ENCODE peak calls at places on chromosomes 16 and 17, in five cellular contexts. V, U, Q, S and R are unnamed samples. For H3K9me3, the result is how much of the 10 kb centered on the place peaks cover.

GRCh38 chr17:2215616-2216364 is 87.8 kb downstream of the SMG6 start:
- DNase-seq in U (peak), Q (peak), V (no peak), S (peak), R (no peak)

GRCh38 chr16:56679813-56680212 is 2.5 kb upstream of the MT1X start:
- DNase-seq in U (no peak), V (no peak), S (no peak), Q (no peak), R (no peak)

GRCh38 chr16:17529982-17530760 is 59.4 kb upstream of the XYLT1 start:
- DNase-seq in U (peak), S (no peak), V (no peak), Q (no peak), R (no peak)

GRCh38 chr17:7392696-7393612 is 1.4 kb downstream of the PLSCR3 start:
- DNase-seq in S (no peak), V (no peak), Q (no peak), U (no peak), R (no peak)

GRCh38 chr17:77502626-77503292 is 362.0 kb downstream of the SEC14L1 start:
- DNase-seq in S (no peak), U (peak), V (no peak), Q (peak), R (no peak)

GRCh38 chr16:54987081-54987480 is 56.4 kb downstream of the IRX5 start:
- DNase-seq in Q (no peak), V (no peak), U (no peak), S (no peak), R (no peak)

GRCh38 chr17:66753126-66753920 is 81.6 kb upstream of the CACNG5 start:
- DNase-seq in Q (no peak), U (no peak), S (no peak), V (no peak), R (no peak)

GRCh38 chr17:17213775-17214174 is 7.6 kb upstream of the PLD6 start:
- DNase-seq in S (no peak), U (no peak), V (no peak), Q (no peak), R (no peak)

GRCh38 chr17:37082461-37082860 is 133.7 kb downstream of the AATF start:
- DNase-seq in V (no peak), S (no peak), U (no peak), Q (no peak), R (no peak)

GRCh38 chr16:86901483-86901882 is 323.1 kb downstream of the FOXL1 start:
- DNase-seq in S (peak), U (no peak), Q (no peak), V (no peak), R (no peak)

GRCh38 chr16:55914383-55914782 is 39.2 kb upstream of the CES5A start:
- DNase-seq in Q (no peak), U (no peak), S (no peak), V (no peak), R (peak)

GRCh38 chr16:75789237-75789636 is 62.9 kb upstream of the CPHXL start:
- DNase-seq in S (no peak), V (no peak), Q (no peak), U (no peak), R (no peak)

GRCh38 chr16:17313085-17313611 is 157.6 kb downstream of the XYLT1 start:
- DNase-seq in S (peak), V (peak), U (peak), Q (no peak), R (no peak)

GRCh38 chr17:68200689-68201424 is 47.0 kb upstream of the AMZ2 start:
- DNase-seq in U (peak), Q (peak), S (peak), V (peak), R (peak)

GRCh38 chr16:11386791-11387546 is 41.7 kb downstream of the RMI2 start:
- DNase-seq in S (peak), V (no peak), Q (peak), U (no peak), R (no peak)

GRCh38 chr17:19979917-19980770 is 2.5 kb upstream of the AKAP10 start:
- DNase-seq in Q (no peak), U (peak), V (no peak), S (peak), R (no peak)

GRCh38 chr17:69414408-69415274 is at the start of gene MAP2K6:
- DNase-seq in S (peak), U (peak), V (peak), Q (peak), R (peak)

GRCh38 chr17:72142614-72143013 is 21.8 kb downstream of the SOX9 start:
- DNase-seq in V (no peak), Q (no peak), S (no peak), U (no peak), R (no peak)

GRCh38 chr16:50846511-50846910 is 104.6 kb downstream of the CYLD start:
- DNase-seq in Q (no peak), V (no peak), U (no peak), S (no peak), R (peak)

GRCh38 chr16:12862327-12862726 is 39.1 kb upstream of the SHISA9 start:
- DNase-seq in V (no peak), U (no peak), S (no peak), Q (no peak), R (no peak)

GRCh38 chr16:12480916-12481315 is 322.8 kb downstream of the CPPED1 start:
- DNase-seq in V (no peak), U (no peak), Q (no peak), S (no peak), R (no peak)

GRCh38 chr17:76843703-76844484 is 24.3 kb upstream of the MGAT5B start:
- DNase-seq in Q (no peak), S (no peak), U (no peak), V (no peak), R (no peak)

GRCh38 chr16:3161235-3162018 is 26.6 kb upstream of the OR1F1 start:
- DNase-seq in V (no peak), Q (no peak), S (peak), U (peak), R (no peak)

GRCh38 chr16:3158014-3158497 is 23.2 kb downstream of the ZNF213 start:
- DNase-seq in Q (no peak), S (no peak), V (no peak), U (no peak), R (no peak)

GRCh38 chr16:3157229-3158013 is 22.6 kb downstream of the ZNF213 start:
- DNase-seq in Q (peak), U (peak), V (peak), S (peak), R (no peak)

GRCh38 chr16:3155972-3156371 is 21.1 kb downstream of the ZNF213 start:
- DNase-seq in Q (no peak), V (no peak), S (peak), U (no peak), R (no peak)

GRCh38 chr16:3158498-3159314 is 23.9 kb downstream of the ZNF213 start:
- DNase-seq in V (peak), S (peak), Q (peak), U (peak), R (peak)
- TF ChIP-seq POLR2A in V (no peak), S (no peak), Q (peak), U (peak), R (no peak)

GRCh38 chr16:85114909-85115567 is 2.8 kb upstream of the CIBAR2 start:
- DNase-seq in U (peak), S (peak), V (peak), Q (peak), R (peak)
- H3K4me3 ChIP-seq in U (peak), S (peak), V (peak), Q (peak), R (peak)

DNA sequence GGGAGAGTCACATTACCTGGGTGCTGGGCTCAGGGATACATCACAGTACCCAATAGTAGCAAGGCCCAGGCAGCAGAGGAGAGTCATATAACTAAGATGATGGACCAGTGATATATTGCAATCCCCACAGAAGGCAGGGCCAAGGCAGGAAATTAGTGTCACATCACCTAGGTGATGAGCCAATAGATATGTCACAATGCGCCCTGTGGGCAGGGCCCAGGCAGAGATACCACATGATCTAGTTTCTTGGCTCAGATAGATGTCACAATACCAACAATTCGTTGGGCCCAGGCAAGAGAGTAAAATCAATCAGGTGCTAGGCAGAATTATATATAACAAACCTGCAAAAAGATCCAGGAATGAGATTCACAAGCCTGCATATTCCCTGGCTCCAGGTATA is 2111.5 kb downstream of the TP53TG3F start:
- DNase-seq in Q (no peak), U (no peak), V (no peak), S (no peak), R (peak)
- H3K9me3 ChIP-seq in Q (under half), U (under half), V (under half), S (under half), R (under half)

DNA sequence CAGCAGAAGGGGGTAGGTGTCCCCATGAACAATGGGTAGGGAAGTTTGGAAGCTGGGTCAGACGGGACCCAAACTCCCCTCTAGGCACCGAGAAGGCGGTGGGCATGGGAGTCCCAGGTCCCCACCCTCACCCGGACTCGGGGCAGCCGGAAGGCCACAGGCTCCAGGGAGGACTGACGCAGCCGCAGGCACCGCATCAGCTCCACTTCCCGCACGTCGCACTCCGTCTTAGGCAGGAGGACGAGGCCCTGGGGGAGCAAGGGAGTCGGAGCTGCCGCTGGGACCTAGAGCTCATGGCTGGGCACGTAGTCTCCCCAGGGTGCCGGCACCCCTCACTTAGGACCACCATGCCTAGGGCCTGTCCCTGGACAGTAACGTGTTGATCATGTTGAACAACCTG is 7.1 kb upstream of the PAM16 start:
- DNase-seq in S (peak), Q (no peak), V (no peak), U (no peak), R (no peak)
- TF ChIP-seq POLR2A in S (no peak), Q (no peak), V (no peak), U (no peak), R (no peak)

GRCh38 chr17:40347319-40348135 is 17.0 kb downstream of the GJD3 start:
- DNase-seq in U (no peak), Q (no peak), S (no peak), V (no peak), R (no peak)
- H3K4me3 ChIP-seq in U (peak), Q (peak), S (peak), V (peak), R (peak)

DNA sequence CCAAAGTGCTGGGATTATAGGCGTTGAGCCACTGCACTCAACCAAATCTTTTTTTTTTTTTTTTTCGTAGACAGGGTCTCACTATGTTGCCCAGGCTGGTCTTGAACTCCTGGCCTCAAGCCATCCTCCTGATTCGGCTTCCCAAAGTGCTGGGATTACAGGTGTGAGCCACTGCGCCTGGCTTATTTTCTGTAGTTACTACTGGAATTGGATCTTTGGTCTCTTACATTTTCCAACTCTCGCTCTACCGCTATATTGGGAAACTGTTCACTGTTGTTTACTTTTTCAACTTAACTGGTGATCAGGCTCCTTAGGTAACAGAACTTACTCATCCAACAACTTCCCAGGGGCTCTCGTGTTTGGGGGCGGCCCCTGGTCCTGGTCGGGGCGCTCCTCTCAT is 14.1 kb downstream of the ZNF200 start:
- DNase-seq in V (no peak), S (no peak), Q (no peak), U (no peak), R (no peak)
- H3K9me3 ChIP-seq in V (half or more), S (half or more), Q (half or more), U (half or more), R (half or more)

GRCh38 chr17:75459590-75460267 is 3.3 kb downstream of the TMEM94 start:
- DNase-seq in S (peak), U (peak), Q (no peak), V (peak), R (no peak)
- TF ChIP-seq POLR2A in S (no peak), U (peak), Q (no peak), V (no peak), R (no peak)

DNA sequence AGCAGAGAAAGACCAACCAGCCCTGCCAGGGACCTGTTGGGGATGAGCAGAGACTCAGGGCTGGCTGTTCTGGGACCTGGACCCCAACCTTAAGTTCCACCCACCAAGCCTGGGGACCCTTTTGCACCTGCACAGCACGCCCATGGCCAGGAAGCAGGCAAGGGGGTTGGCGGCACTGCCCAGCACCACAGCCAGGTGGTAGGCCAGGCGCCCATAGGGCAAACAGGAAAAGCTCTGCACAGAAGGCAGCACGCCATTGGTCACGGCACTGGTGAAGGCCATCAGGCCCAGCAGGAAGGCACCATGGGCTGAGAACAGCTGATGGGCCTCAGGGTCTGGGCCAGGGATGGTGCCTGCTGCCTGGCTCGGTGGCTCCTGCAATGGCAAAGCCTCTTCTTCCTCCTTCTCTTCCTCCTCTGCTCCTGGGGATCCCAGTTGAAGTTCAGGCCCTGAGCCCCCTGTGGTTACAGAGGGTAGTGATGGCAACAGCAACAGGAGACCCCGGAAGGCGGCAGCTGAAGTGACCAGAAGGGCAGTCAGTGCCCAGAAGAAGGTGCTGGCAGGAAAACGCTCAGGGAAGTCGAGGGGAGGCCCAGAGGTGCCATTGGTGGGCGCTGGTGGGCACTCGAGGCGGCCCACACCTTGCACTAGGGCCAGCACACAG is 1.7 kb downstream of the SLC52A1 start:
- DNase-seq in S (no peak), Q (no peak), V (no peak), U (no peak), R (no peak)
- H3K4me3 ChIP-seq in S (no peak), Q (no peak), V (no peak), U (no peak), R (no peak)